ENCODE peak calls at places on chromosomes 16 and 17, in seven cellular contexts. U, B, G, C, S, X and O are unnamed samples.

GRCh38 chr16:29983420-29984136 is 9.9 kb downstream of the TAOK2 start:
- DNase-seq in U (no peak), B (no peak), G (no peak), C (no peak), S (no peak), X (no peak), O (no peak)

GRCh38 chr16:67648088-67648763 is 3.3 kb downstream of the CARMIL2 start:
- DNase-seq in U (no peak), B (no peak), G (no peak), C (no peak), S (peak), X (no peak), O (no peak)

GRCh38 chr16:14289692-14290340 is 218.7 kb downstream of the MRTFB start:
- DNase-seq in U (no peak), B (no peak), G (peak), C (no peak), S (peak), X (no peak), O (peak)

GRCh38 chr17:29677139-29677834 is 54.6 kb upstream of the CORO6 start:
- DNase-seq in U (no peak), B (peak), G (no peak), C (peak), S (no peak), X (no peak), O (no peak)

GRCh38 chr17:66727634-66728570 is 107.0 kb upstream of the CACNG5 start:
- DNase-seq in U (peak), B (peak), G (peak), C (no peak), S (peak), X (no peak), O (peak)

GRCh38 chr17:6427284-6427781 is 7.6 kb downstream of the AIPL1 start:
- DNase-seq in U (no peak), B (no peak), G (no peak), C (no peak), S (no peak), X (peak), O (peak)

GRCh38 chr16:84260766-84261165 is 21.0 kb upstream of the KCNG4 start:
- DNase-seq in U (no peak), B (no peak), G (no peak), C (no peak), S (no peak), X (no peak), O (no peak)

GRCh38 chr16:89599451-89599858 is 14.0 kb upstream of the DPEP1 start:
- DNase-seq in U (no peak), B (no peak), G (peak), C (no peak), S (peak), X (no peak), O (no peak)

GRCh38 chr16:84597518-84598390 is 20.1 kb downstream of the COTL1 start:
- DNase-seq in U (no peak), B (no peak), G (no peak), C (no peak), S (no peak), X (peak), O (peak)

GRCh38 chr16:85364323-85365040 is 248.6 kb upstream of the GSE1 start:
- DNase-seq in U (no peak), B (no peak), G (no peak), C (no peak), S (peak), X (no peak), O (no peak)

GRCh38 chr17:55285340-55286301 is 20.9 kb downstream of the HLF start:
- DNase-seq in U (peak), B (peak), G (peak), C (peak), S (no peak), X (no peak), O (no peak)

GRCh38 chr16:14449790-14450463 is 180.1 kb downstream of the PARN start:
- DNase-seq in U (no peak), B (no peak), G (peak), C (no peak), S (no peak), X (no peak), O (no peak)

GRCh38 chr16:11994187-11995119 is 17.9 kb downstream of the SNX29 start:
- DNase-seq in U (no peak), B (no peak), G (no peak), C (peak), S (no peak), X (no peak), O (peak)

GRCh38 chr17:34852141-34852540 is 109.1 kb downstream of the CCT6B start:
- DNase-seq in U (no peak), B (no peak), G (no peak), C (no peak), S (no peak), X (no peak), O (no peak)

GRCh38 chr17:3960764-3961163 is 3.5 kb downstream of the ATP2A3 start:
- DNase-seq in U (no peak), B (no peak), G (no peak), C (no peak), S (no peak), X (no peak), O (peak)

GRCh38 chr17:14144513-14144912 is 75.2 kb downstream of the COX10 start:
- DNase-seq in U (no peak), B (no peak), G (no peak), C (no peak), S (no peak), X (no peak), O (no peak)

GRCh38 chr16:2795714-2796143 is 2.5 kb upstream of the PRSS41 start:
- DNase-seq in U (no peak), B (no peak), G (no peak), C (no peak), S (peak), X (no peak), O (no peak)

GRCh38 chr16:1347286-1347855 is 4.3 kb downstream of the TSR3 start:
- DNase-seq in U (no peak), B (no peak), G (no peak), C (no peak), S (no peak), X (no peak), O (no peak)

GRCh38 chr17:7079581-7080444 is at the start of gene CLEC10A:
- DNase-seq in U (no peak), B (no peak), G (no peak), C (peak), S (no peak), X (no peak), O (no peak)

GRCh38 chr16:81681311-81681710 is 97.8 kb upstream of the PLCG2 start:
- DNase-seq in U (no peak), B (no peak), G (no peak), C (no peak), S (no peak), X (no peak), O (no peak)

GRCh38 chr16:30085820-30086219 is 5.9 kb downstream of the TBX6 start:
- DNase-seq in U (no peak), B (no peak), G (no peak), C (no peak), S (peak), X (no peak), O (no peak)

GRCh38 chr16:75376475-75376907 is 56.8 kb downstream of the CFDP1 start:
- DNase-seq in U (no peak), B (no peak), G (no peak), C (no peak), S (peak), X (no peak), O (no peak)

GRCh38 chr16:75379911-75380847 is 53.1 kb downstream of the CFDP1 start:
- DNase-seq in U (peak), B (no peak), G (no peak), C (no peak), S (no peak), X (peak), O (peak)

GRCh38 chr16:75379339-75379738 is 54.0 kb downstream of the CFDP1 start:
- DNase-seq in U (no peak), B (no peak), G (no peak), C (no peak), S (no peak), X (no peak), O (no peak)

GRCh38 chr16:75378616-75379015 is 54.7 kb downstream of the CFDP1 start:
- DNase-seq in U (no peak), B (no peak), G (no peak), C (no peak), S (no peak), X (no peak), O (no peak)

GRCh38 chr16:75377971-75378386 is 55.3 kb downstream of the CFDP1 start:
- DNase-seq in U (no peak), B (no peak), G (peak), C (no peak), S (peak), X (no peak), O (no peak)
- H3K27ac ChIP-seq in U (peak), B (no peak), G (peak), C (no peak), S (peak), X (no peak), O (no peak)

GRCh38 chr17:12620200-12620720 is 45.4 kb upstream of the MYOCD start:
- DNase-seq in U (no peak), B (no peak), G (peak), C (no peak), S (no peak), X (no peak), O (no peak)

GRCh38 chr17:12618557-12618956 is 47.1 kb upstream of the MYOCD start:
- DNase-seq in U (no peak), B (no peak), G (no peak), C (no peak), S (no peak), X (no peak), O (no peak)

GRCh38 chr17:12623220-12623848 is 42.4 kb upstream of the MYOCD start:
- DNase-seq in U (no peak), B (no peak), G (no peak), C (no peak), S (no peak), X (no peak), O (no peak)

GRCh38 chr17:12622726-12623125 is 43.0 kb upstream of the MYOCD start:
- DNase-seq in U (no peak), B (no peak), G (no peak), C (no peak), S (no peak), X (no peak), O (no peak)

GRCh38 chr17:12619444-12620199 is 46.1 kb upstream of the MYOCD start:
- DNase-seq in U (no peak), B (no peak), G (peak), C (no peak), S (no peak), X (no peak), O (no peak)
- H3K4me3 ChIP-seq in U (no peak), B (no peak), G (no peak), C (no peak), S (no peak), X (no peak), O (no peak)

GRCh38 chr16:24289301-24289700 is 33.2 kb downstream of the CACNG3 start:
- DNase-seq in U (no peak), B (no peak), G (no peak), C (no peak), S (no peak), X (no peak), O (no peak)
- H3K27ac ChIP-seq in U (no peak), B (no peak), G (no peak), C (no peak), S (no peak), X (no peak), O (no peak)

GRCh38 chr16:20874088-20874581 is 26.0 kb downstream of the DCUN1D3 start:
- DNase-seq in U (no peak), B (no peak), G (no peak), C (no peak), S (no peak), X (no peak), O (no peak)
- H3K4me3 ChIP-seq in U (no peak), B (no peak), G (no peak), C (no peak), S (no peak), X (peak), O (no peak)

GRCh38 chr17:49399995-49400394 is 14.7 kb downstream of the PHB1 start:
- DNase-seq in U (no peak), B (no peak), G (no peak), C (no peak), S (peak), X (no peak), O (no peak)
- H3K27ac ChIP-seq in U (no peak), B (no peak), G (no peak), C (no peak), S (no peak), X (no peak), O (no peak)

GRCh38 chr17:75570772-75571171 is 16.8 kb upstream of the MYO15B start:
- DNase-seq in U (no peak), B (no peak), G (no peak), C (no peak), S (no peak), X (no peak), O (no peak)
- H3K4me3 ChIP-seq in U (no peak), B (no peak), G (no peak), C (no peak), S (no peak), X (no peak), O (no peak)

GRCh38 chr17:81128338-81128737 is 37.0 kb upstream of the PVALEF start:
- DNase-seq in U (no peak), B (no peak), G (no peak), C (no peak), S (no peak), X (no peak), O (no peak)

GRCh38 chr17:81127526-81128177 is 37.7 kb upstream of the PVALEF start:
- DNase-seq in U (no peak), B (no peak), G (no peak), C (no peak), S (no peak), X (no peak), O (no peak)

GRCh38 chr17:81126281-81127132 is 38.8 kb upstream of the PVALEF start:
- DNase-seq in U (no peak), B (no peak), G (no peak), C (no peak), S (no peak), X (no peak), O (no peak)

GRCh38 chr17:81125573-81126081 is 39.7 kb upstream of the PVALEF start:
- DNase-seq in U (no peak), B (no peak), G (no peak), C (no peak), S (no peak), X (no peak), O (no peak)

DNA sequence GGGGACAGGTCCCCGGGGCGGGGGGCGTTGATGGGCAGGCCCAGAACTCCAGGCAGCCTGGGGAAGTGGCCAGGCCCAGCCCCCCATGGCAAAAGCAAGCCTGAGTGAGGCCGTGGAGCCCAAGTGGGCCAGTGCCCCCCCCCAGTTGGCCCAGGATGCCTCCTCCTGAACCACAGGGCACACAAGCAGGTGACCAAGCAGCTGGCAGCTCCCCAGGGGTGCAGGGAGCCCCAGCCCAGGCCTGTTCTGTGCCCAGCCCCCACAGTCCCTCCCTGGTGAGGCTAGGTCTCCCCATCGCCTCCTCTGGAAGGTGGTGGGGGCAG is 38.2 kb upstream of the PVALEF start:
- DNase-seq in U (no peak), B (no peak), G (no peak), C (no peak), S (no peak), X (no peak), O (no peak)
- H3K27ac ChIP-seq in U (no peak), B (no peak), G (no peak), C (no peak), S (no peak), X (no peak), O (no peak)

DNA sequence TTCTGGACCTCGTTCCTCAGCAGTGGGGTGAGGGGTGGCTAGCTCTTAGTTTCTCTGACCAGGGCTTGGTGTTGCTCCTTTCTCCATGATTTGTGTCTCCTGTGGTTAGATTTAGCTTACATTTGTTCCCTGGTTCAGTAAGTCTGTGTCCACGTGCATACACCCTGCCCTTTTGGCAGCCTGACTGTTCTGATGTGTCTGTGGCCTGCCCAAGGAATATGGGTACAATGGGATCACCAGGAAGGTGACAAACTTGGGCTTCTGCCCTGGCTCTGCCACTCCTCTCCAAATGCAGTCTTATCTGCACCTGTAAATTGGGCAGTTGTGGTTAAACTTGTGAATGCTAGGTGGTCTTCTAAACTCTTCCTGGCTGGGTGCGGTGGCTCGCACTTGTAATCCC is 17.5 kb downstream of the ALKBH5 start:
- DNase-seq in U (no peak), B (no peak), G (no peak), C (no peak), S (no peak), X (no peak), O (no peak)
- H3K4me3 ChIP-seq in U (no peak), B (no peak), G (no peak), C (no peak), S (no peak), X (no peak), O (no peak)

GRCh38 chr17:58327363-58328194 is 1.0 kb downstream of the TSPOAP1 start:
- DNase-seq in U (no peak), B (no peak), G (no peak), C (no peak), S (no peak), X (no peak), O (no peak)

GRCh38 chr17:58328195-58329034 is at the start of gene TSPOAP1:
- DNase-seq in U (no peak), B (peak), G (no peak), C (no peak), S (peak), X (peak), O (peak)

GRCh38 chr17:58329808-58330543 is 1.4 kb upstream of the TSPOAP1 start:
- DNase-seq in U (no peak), B (no peak), G (no peak), C (no peak), S (no peak), X (peak), O (peak)

GRCh38 chr17:58330544-58330996 is 2.0 kb upstream of the TSPOAP1 start:
- DNase-seq in U (no peak), B (peak), G (no peak), C (no peak), S (no peak), X (peak), O (no peak)

DNA sequence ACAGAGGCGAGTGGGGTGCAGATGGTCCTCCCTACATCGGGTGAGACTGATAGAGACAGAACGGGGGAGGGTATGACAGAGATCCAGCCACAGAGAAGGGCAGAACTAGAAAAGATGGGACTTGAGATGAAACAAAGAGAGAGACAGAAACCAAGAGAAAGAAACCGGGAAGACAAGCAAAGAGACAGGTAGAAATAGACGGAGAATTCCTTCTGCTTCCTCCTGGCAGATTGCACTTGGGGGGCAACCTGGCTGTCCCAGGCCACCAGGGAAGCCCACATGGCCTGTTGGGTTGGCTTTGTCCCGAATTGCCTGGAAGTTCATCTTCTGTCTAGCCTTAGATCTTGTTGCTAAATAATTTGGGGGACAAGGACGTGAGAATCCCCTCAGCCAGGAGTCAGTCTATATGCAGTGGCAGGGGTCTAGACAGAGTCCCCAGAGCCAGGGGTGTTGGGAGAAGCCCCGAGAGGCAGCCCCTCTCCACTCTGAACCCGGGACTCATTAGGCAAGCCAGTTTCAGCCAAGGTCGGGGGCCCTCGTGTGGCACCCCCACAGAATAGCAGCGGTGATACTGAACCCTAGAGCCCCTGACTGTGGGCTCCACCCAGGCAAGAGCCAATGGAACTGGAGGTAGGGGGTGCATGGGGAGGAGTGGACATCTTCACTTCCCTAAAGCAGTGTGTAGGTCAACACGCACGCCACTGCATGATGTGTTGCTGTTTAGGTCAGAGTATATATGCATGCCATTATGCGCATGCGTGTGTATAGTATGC is 626 bp upstream of the TSPOAP1 start:
- DNase-seq in U (peak), B (peak), G (no peak), C (no peak), S (no peak), X (peak), O (peak)
- H3K27ac ChIP-seq in U (no peak), B (no peak), G (peak), C (no peak), S (peak), X (peak), O (peak)

DNA sequence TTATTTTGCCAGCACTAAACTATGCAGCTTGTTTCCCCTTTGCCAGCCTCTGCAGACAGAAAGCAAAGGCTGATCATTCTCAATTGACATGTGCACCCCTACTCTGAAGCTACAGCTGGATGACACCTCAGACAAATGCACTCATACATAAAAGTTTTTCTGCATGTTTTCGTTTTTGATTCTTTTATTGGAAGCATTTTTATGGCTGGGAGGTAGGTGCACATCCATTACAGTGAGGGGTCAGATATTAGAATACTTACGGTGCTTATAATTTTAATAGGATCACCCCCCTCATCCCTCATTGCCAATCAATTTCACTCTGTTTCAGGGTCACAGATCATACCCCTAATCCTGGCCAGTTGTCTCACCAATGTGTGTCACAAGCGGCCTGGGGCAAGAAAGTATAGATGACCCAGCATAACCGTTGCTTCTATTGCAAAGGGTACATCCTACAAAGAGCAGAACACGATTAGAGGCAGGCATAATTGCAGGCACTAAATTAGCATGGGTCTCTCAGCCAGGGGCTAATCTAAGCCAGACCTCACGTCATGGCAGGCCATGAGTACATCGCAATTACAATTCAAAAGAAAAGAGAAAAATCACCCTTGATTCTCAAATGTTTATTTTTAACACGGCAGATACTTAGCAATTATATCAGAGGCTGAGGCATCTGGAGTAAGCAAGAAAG is 89.5 kb upstream of the SOX9 start:
- DNase-seq in U (no peak), B (no peak), G (no peak), C (no peak), S (no peak), X (no peak), O (no peak)
- H3K4me3 ChIP-seq in U (no peak), B (no peak), G (peak), C (no peak), S (no peak), X (no peak), O (no peak)